ENCODE peak calls at places on chromosomes 12 and 14, in nine cellular contexts. Y is lower lobe of right lung, H is GM10248, C is pancreas, S is GM06990, G is WTC11, B is psoas muscle, F is left ventricle myocardium inferior, R is ovary. L is an unnamed sample.

GRCh38 chr12:50110762-50111416 is 1.1 kb upstream of the COX14 start:
- DNase-seq in S (peak), G (peak), Y (peak), F (peak), H (peak), R (peak), C (peak), B (peak), L (peak)

GRCh38 chr12:28367326-28367725 is 177.1 kb downstream of the CCDC91 start:
- DNase-seq in H (no peak), C (no peak), Y (no peak), S (no peak), B (no peak), G (no peak), F (no peak), R (no peak), L (no peak)

GRCh38 chr12:132310181-132311040 is 19.0 kb downstream of the GALNT9 start:
- DNase-seq in S (no peak), B (peak), H (no peak), Y (peak), G (no peak), F (no peak), C (no peak), R (no peak), L (no peak)

GRCh38 chr12:95605087-95605486 is 53.8 kb upstream of the USP44 start:
- DNase-seq in S (no peak), B (no peak), C (no peak), Y (no peak), R (no peak), F (no peak), G (no peak), H (no peak), L (no peak)

GRCh38 chr14:95098984-95099599 is 58.2 kb downstream of the DICER1 start:
- DNase-seq in R (peak), G (peak), C (peak), F (peak), H (no peak), B (peak), Y (peak), S (no peak), L (no peak)

GRCh38 chr12:122422769-122423257 is 344 bp upstream of the CLIP1 start:
- DNase-seq in G (peak), H (no peak), Y (peak), B (peak), C (peak), S (no peak), R (peak), F (peak), L (no peak)

GRCh38 chr14:92914087-92914656 is 8.8 kb upstream of the CHGA start:
- DNase-seq in G (peak), B (no peak), S (no peak), H (no peak), C (peak), F (no peak), Y (no peak), R (no peak), L (peak)

GRCh38 chr14:24078146-24078545 is 6.8 kb downstream of the CPNE6 start:
- DNase-seq in R (no peak), Y (no peak), B (no peak), H (no peak), G (no peak), F (no peak), C (no peak), S (no peak), L (no peak)

GRCh38 chr12:131732996-131733615 is 22.2 kb downstream of the SFSWAP start:
- DNase-seq in G (no peak), B (no peak), H (no peak), F (no peak), R (no peak), C (no peak), Y (no peak), S (no peak), L (no peak)

GRCh38 chr14:93008381-93008780 is 85.4 kb downstream of the CHGA start:
- DNase-seq in B (peak), S (no peak), H (no peak), R (peak), C (no peak), F (peak), G (no peak), Y (no peak), L (no peak)

GRCh38 chr12:116659771-116660481 is 77.9 kb downstream of the SPRING1 start:
- DNase-seq in F (no peak), C (no peak), Y (no peak), B (no peak), S (no peak), H (no peak), R (peak), G (no peak), L (no peak)

GRCh38 chr12:104994301-104994700 is 8.2 kb downstream of the NOPCHAP1 start:
- DNase-seq in C (no peak), H (no peak), S (no peak), G (no peak), R (no peak), B (no peak), F (no peak), Y (no peak), L (no peak)

GRCh38 chr12:117111386-117112267 is 12.4 kb upstream of the TESC start:
- DNase-seq in R (no peak), G (peak), B (no peak), S (no peak), C (no peak), Y (no peak), H (no peak), F (no peak), L (no peak)

GRCh38 chr14:23544511-23545447 is 6.8 kb downstream of the ZFHX2 start:
- DNase-seq in H (no peak), F (peak), Y (no peak), R (no peak), B (peak), C (no peak), S (no peak), G (peak), L (no peak)

GRCh38 chr14:86057018-86057667 is 527.2 kb downstream of the FLRT2 start:
- DNase-seq in F (no peak), G (peak), R (no peak), H (peak), Y (no peak), C (no peak), S (no peak), B (no peak), L (no peak)

GRCh38 chr14:93084866-93085857 is 30.6 kb downstream of the ITPK1 start:
- DNase-seq in H (no peak), F (no peak), G (no peak), C (no peak), R (no peak), S (no peak), Y (no peak), B (no peak), L (no peak)

GRCh38 chr12:108236366-108236765 is 102.7 kb downstream of the CMKLR1 start:
- DNase-seq in S (no peak), B (no peak), R (no peak), Y (no peak), C (no peak), G (no peak), H (no peak), F (no peak), L (no peak)

GRCh38 chr14:55746533-55746932 is 166.5 kb downstream of the KTN1 start:
- DNase-seq in R (no peak), H (no peak), F (no peak), S (no peak), G (no peak), Y (no peak), C (no peak), B (no peak), L (no peak)

GRCh38 chr12:29743801-29744200 is 39.9 kb downstream of the TMTC1 start:
- DNase-seq in S (no peak), B (no peak), H (no peak), F (no peak), Y (no peak), R (no peak), C (no peak), G (no peak), L (no peak)

GRCh38 chr14:92539419-92539818 is 25.8 kb downstream of the RIN3 start:
- DNase-seq in C (no peak), B (no peak), R (no peak), S (no peak), H (no peak), G (no peak), F (no peak), Y (peak), L (no peak)

GRCh38 chr14:103204852-103205540 is 81.7 kb downstream of the TNFAIP2 start:
- DNase-seq in Y (no peak), R (no peak), G (no peak), F (no peak), B (no peak), C (no peak), H (no peak), S (no peak), L (no peak)

GRCh38 chr12:1633459-1633858 is 4.4 kb downstream of the WNT5B start:
- DNase-seq in G (no peak), H (no peak), B (no peak), Y (no peak), C (no peak), R (no peak), F (no peak), S (no peak), L (no peak)

GRCh38 chr14:103669370-103669769 is 40.4 kb downstream of the KLC1 start:
- DNase-seq in F (no peak), H (no peak), S (no peak), B (no peak), Y (no peak), C (no peak), R (no peak), G (no peak), L (no peak)

GRCh38 chr12:19186722-19187661 is 57.5 kb downstream of the PLEKHA5 start:
- DNase-seq in H (peak), F (no peak), G (no peak), B (no peak), R (no peak), Y (no peak), S (peak), C (no peak), L (peak)

GRCh38 chr12:124786065-124786964 is 77.3 kb downstream of the SCARB1 start:
- DNase-seq in C (peak), R (no peak), B (peak), S (no peak), F (peak), G (peak), Y (peak), H (no peak), L (no peak)

GRCh38 chr14:105878125-105878524 is 351.7 kb downstream of the TMEM121 start:
- DNase-seq in S (no peak), R (no peak), B (peak), Y (peak), G (no peak), H (no peak), F (peak), C (no peak), L (no peak)

GRCh38 chr12:62642509-62642908 is 175.9 kb downstream of the MON2 start:
- DNase-seq in G (no peak), H (no peak), B (no peak), C (no peak), R (no peak), F (no peak), Y (no peak), S (no peak), L (no peak)

GRCh38 chr14:50835280-50835679 is 4.3 kb upstream of the NIN start:
- DNase-seq in B (no peak), H (no peak), F (no peak), S (peak), G (no peak), Y (no peak), R (no peak), C (no peak), L (peak)

GRCh38 chr14:94682736-94683135 is 70.5 kb downstream of the SERPINA3 start:
- DNase-seq in C (no peak), R (no peak), F (no peak), Y (no peak), G (no peak), B (no peak), S (no peak), H (no peak), L (no peak)

GRCh38 chr12:109109756-109110350 is 6.5 kb upstream of the ACACB start:
- DNase-seq in R (no peak), F (no peak), C (no peak), B (no peak), G (no peak), H (no peak), Y (no peak), S (no peak), L (no peak)

GRCh38 chr12:84727964-84728363 is 184.6 kb downstream of the SLC6A15 start:
- DNase-seq in H (no peak), R (no peak), Y (no peak), B (no peak), S (no peak), G (no peak), C (no peak), F (no peak), L (no peak)

GRCh38 chr12:107402041-107403022 is 283.3 kb upstream of the PWP1 start:
- DNase-seq in H (peak), S (no peak), B (no peak), R (no peak), F (no peak), G (peak), C (peak), Y (no peak), L (peak)

GRCh38 chr14:79178719-79179118 is 1008.5 kb downstream of the NRXN3 start:
- DNase-seq in C (no peak), B (no peak), H (no peak), S (no peak), Y (no peak), F (no peak), G (no peak), R (no peak), L (no peak)

GRCh38 chr14:102544745-102545460 is 35.3 kb upstream of the ANKRD9 start:
- DNase-seq in S (no peak), B (no peak), C (no peak), H (no peak), G (peak), Y (peak), R (no peak), F (no peak), L (peak)

GRCh38 chr14:73789996-73790581 is 61.5 kb upstream of the PTGR2 start:
- DNase-seq in B (peak), H (no peak), C (no peak), Y (no peak), F (peak), G (no peak), S (no peak), R (peak), L (no peak)

GRCh38 chr12:6699989-6700645 is 498 bp downstream of the PIANP start:
- DNase-seq in C (no peak), R (no peak), G (peak), H (peak), F (no peak), S (no peak), B (no peak), Y (no peak), L (no peak)

GRCh38 chr12:88579572-88579940 is 715 bp downstream of the KITLG start:
- DNase-seq in R (peak), S (peak), F (peak), C (peak), Y (peak), G (peak), B (peak), H (peak), L (peak)

DNA sequence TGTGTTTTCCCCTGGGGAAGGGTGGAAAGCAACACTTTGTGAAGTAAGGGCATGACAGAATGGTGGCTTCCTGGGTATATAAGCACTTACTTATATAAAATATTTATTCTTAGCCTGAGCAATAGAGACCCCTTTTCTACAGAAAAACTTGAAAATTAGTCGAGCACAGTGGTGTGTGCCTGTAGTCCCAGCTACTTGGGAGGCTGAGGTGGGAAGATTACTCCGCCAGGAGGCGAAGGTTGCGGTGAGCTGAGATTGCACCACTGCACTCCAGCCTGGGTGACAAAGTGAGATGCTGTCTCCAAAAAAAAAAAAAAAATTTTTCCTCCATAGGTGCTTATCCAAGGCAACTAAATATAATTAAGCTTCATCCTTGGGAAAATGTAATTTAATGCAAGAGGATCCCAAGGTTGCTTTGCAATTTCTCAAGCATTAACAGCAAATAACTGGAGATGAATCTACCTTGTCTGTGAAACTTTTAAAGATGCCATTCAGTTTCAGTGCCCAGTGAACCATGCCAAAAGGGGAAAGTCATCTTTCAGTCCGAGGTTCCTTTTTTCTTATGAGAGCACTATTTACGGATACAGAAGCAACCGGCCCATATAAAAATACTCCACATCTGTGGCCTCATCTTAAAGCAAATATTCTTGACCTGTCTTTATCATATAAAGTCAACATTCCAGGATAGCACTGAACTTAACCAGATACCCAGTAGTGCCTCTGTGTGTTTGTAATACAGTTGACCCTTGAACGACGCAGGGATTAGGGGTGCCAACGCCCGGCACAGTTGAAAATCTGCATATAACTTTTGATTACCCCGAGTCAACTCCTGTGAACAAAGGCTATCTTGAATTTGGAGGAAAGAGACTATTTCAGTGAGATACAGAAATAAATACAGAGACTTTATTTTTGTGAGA is 209.2 kb downstream of the PCNX1 start:
- DNase-seq in G (no peak), F (no peak), S (peak), C (no peak), H (peak), R (no peak), B (no peak), Y (no peak), L (no peak)
- TF ChIP-seq CTCF in G (no peak), F (no peak), S (no peak), C (no peak), H (no peak), R (no peak), B (no peak), Y (no peak), L (no peak)

GRCh38 chr12:4282103-4282891 is 8.7 kb downstream of the CCND2 start:
- DNase-seq in Y (no peak), R (no peak), H (no peak), B (no peak), C (no peak), S (no peak), F (no peak), G (no peak), L (no peak)

GRCh38 chr12:4284306-4284705 is 10.7 kb downstream of the CCND2 start:
- DNase-seq in G (no peak), B (no peak), C (no peak), S (no peak), R (no peak), H (no peak), Y (no peak), F (no peak), L (no peak)

GRCh38 chr12:4281173-4281654 is 7.7 kb downstream of the CCND2 start:
- DNase-seq in C (no peak), B (no peak), G (no peak), H (no peak), Y (no peak), R (no peak), F (no peak), S (no peak), L (no peak)

GRCh38 chr12:4283512-4284255 is 10.1 kb downstream of the CCND2 start:
- DNase-seq in B (no peak), H (no peak), F (no peak), G (no peak), Y (no peak), C (no peak), S (no peak), R (no peak), L (no peak)

DNA sequence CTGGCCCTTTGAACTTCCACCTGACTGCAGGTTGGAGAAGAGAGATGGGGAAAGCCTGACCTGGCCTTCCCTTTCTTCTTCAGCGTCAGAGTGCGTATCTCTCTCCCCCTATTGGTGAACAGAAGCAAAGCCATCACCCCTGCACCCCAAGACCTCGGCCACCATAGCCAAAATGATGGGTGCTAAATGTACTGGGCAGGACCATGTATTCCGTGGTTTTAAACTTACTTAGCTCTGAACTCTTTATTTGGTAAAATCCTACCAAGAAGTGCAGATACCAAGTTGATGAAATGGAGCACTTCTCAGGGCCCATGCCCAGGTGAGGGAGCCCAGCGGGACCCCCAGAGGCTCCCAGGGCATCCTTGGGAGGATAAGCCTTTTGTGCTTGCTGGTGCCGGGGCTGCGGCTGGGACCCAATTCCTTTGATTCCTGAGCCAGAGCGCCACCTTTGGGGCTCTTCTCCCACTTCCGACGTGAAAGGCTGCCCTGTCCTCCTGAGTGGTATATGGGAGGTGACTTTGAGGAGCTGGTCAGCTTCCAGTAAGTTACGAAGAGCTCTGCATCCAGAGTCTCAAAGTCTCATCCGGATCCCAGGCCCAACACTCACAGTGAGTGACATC is 9.4 kb downstream of the CCND2 start:
- DNase-seq in G (peak), H (no peak), C (no peak), S (no peak), F (no peak), Y (no peak), B (no peak), R (no peak), L (no peak)
- TF ChIP-seq CTCF in G (no peak), H (no peak), C (no peak), S (peak), F (no peak), Y (no peak), B (no peak), R (no peak), L (no peak)

GRCh38 chr14:100540141-100540925 is 46.9 kb downstream of the BEGAIN start:
- DNase-seq in S (no peak), H (no peak), Y (peak), F (peak), R (no peak), C (peak), G (peak), B (peak), L (no peak)
- TF ChIP-seq CTCF in S (no peak), H (no peak), Y (no peak), F (peak), R (no peak), C (no peak), G (peak), B (no peak), L (no peak)

GRCh38 chr12:7899755-7900154 is 27.0 kb upstream of the SLC2A14 start:
- DNase-seq in H (no peak), Y (no peak), C (no peak), B (no peak), G (no peak), S (no peak), R (no peak), F (no peak), L (no peak)
- TF ChIP-seq CTCF in H (no peak), Y (no peak), C (no peak), B (no peak), G (no peak), S (no peak), R (no peak), F (no peak), L (no peak)

GRCh38 chr12:53999596-54000104 is 311 bp upstream of the HOXC9 start:
- DNase-seq in H (no peak), C (no peak), F (no peak), Y (no peak), S (no peak), G (no peak), B (peak), R (no peak), L (no peak)

GRCh38 chr12:54000105-54000773 is at the start of gene HOXC9:
- DNase-seq in S (no peak), C (no peak), H (no peak), Y (no peak), R (no peak), F (no peak), G (no peak), B (peak), L (no peak)

GRCh38 chr12:53997324-53998173 is 2.4 kb upstream of the HOXC9 start:
- DNase-seq in B (no peak), G (no peak), C (no peak), S (no peak), R (no peak), H (no peak), Y (no peak), F (no peak), L (no peak)

GRCh38 chr12:53998174-53998899 is 1.6 kb upstream of the HOXC9 start:
- DNase-seq in Y (no peak), R (no peak), F (no peak), S (no peak), H (no peak), G (no peak), B (no peak), C (no peak), L (no peak)

GRCh38 chr12:53998900-53999236 is 1.1 kb upstream of the HOXC9 start:
- DNase-seq in C (no peak), F (no peak), H (no peak), S (no peak), R (no peak), B (no peak), Y (no peak), G (no peak), L (no peak)
- TF ChIP-seq CTCF in C (no peak), F (no peak), H (no peak), S (no peak), R (no peak), B (no peak), Y (no peak), G (no peak), L (no peak)

GRCh38 chr14:22476005-22476751 is 112.8 kb downstream of the DAD1 start:
- DNase-seq in H (no peak), Y (no peak), R (no peak), G (no peak), B (no peak), S (no peak), C (no peak), F (no peak), L (no peak)
- TF ChIP-seq CTCF in H (no peak), Y (no peak), R (no peak), G (no peak), B (no peak), S (no peak), C (no peak), F (no peak), L (no peak)

GRCh38 chr12:92144631-92145480 is 790 bp downstream of the BTG1 start:
- DNase-seq in R (peak), S (peak), G (peak), C (peak), B (peak), F (peak), Y (peak), H (no peak), L (no peak)
- TF ChIP-seq CTCF in R (no peak), S (peak), G (no peak), C (no peak), B (peak), F (peak), Y (no peak), H (peak), L (no peak)